ENCODE peak calls at places on chromosome 20, in four cellular contexts. B is astrocyte, Q is 8988T, D is NCI-H69. E is an unnamed sample.

GRCh38 chr20:17987988-17988387 is 19.2 kb downstream of the MGME1 start:
- DNase-seq in B (no peak), Q (no peak), D (no peak), E (no peak)

GRCh38 chr20:46954490-46955038 is 59.9 kb downstream of the EYA2 start:
- DNase-seq in B (peak; percentile 99), Q (no peak), D (no peak), E (peak; percentile 85)

GRCh38 chr20:53899351-53900167 is 170.8 kb downstream of the BCAS1 start:
- DNase-seq in B (peak; percentile 91), Q (no peak), D (peak; percentile 1), E (peak; percentile 89)

GRCh38 chr20:17227199-17227535 is 327 bp downstream of the PCSK2 start:
- DNase-seq in B (no peak), Q (no peak), D (peak; percentile 83), E (no peak)

GRCh38 chr20:56630506-56631317 is 1.6 kb downstream of the TFAP2C start:
- DNase-seq in B (peak; percentile 25), Q (peak; percentile 31), D (no peak), E (no peak)

GRCh38 chr20:51888186-51888790 is 86.0 kb upstream of the SALL4 start:
- DNase-seq in B (no peak), Q (no peak), D (peak; percentile 36), E (no peak)

GRCh38 chr20:59355242-59355641 is 54.8 kb downstream of the EDN3 start:
- DNase-seq in B (no peak), Q (no peak), D (no peak), E (no peak)

GRCh38 chr20:63980806-63981728 is at the start of gene PRPF6:
- DNase-seq in B (peak; percentile 84), Q (peak; percentile 99), D (peak; percentile 95), E (peak; percentile 96)

GRCh38 chr20:10453241-10453640 is 18.1 kb downstream of the SLX4IP start:
- DNase-seq in B (no peak), Q (no peak), D (peak; percentile 20), E (no peak)

E was measured in MCF 10A.